ENCODE peak calls at places on chromosomes 7 and 10, in seven cellular contexts. V is SK-N-SH, H is Panc1, E is endothelial cell of umbilical vein, L is GM12878, D is transverse colon, C is stomach. M is an unnamed sample.

GRCh38 chr7:70390251-70390650 is 741.7 kb upstream of the GALNT17 start:
- DNase-seq in V (no peak), H (no peak), E (no peak), L (no peak), D (no peak), C (no peak), M (no peak)

GRCh38 chr7:32381024-32381601 is 109.1 kb downstream of the LSM5 start:
- DNase-seq in V (no peak), H (no peak), E (no peak), L (no peak), D (no peak), C (no peak), M (peak)

GRCh38 chr7:128940494-128941322 is 3.0 kb downstream of the IRF5 start:
- DNase-seq in V (peak), H (no peak), E (no peak), L (peak), D (peak), C (peak), M (no peak)

GRCh38 chr7:76340617-76341131 is 18.1 kb downstream of the YWHAG start:
- DNase-seq in V (no peak), H (no peak), E (peak), L (no peak), D (no peak), C (no peak), M (no peak)

GRCh38 chr7:10703059-10703458 is 270.6 kb upstream of the PHF14 start:
- DNase-seq in V (no peak), H (no peak), E (no peak), L (no peak), D (no peak), C (no peak), M (no peak)

GRCh38 chr7:120876922-120877321 is 19.0 kb upstream of the TSPAN12 start:
- DNase-seq in V (no peak), H (no peak), E (no peak), L (no peak), D (no peak), C (no peak), M (no peak)

GRCh38 chr10:79436066-79436849 is 9.2 kb downstream of the ZCCHC24 start:
- DNase-seq in V (no peak), H (no peak), E (no peak), L (no peak), D (no peak), C (no peak), M (no peak)

GRCh38 chr10:112779025-112779765 is 170.9 kb upstream of the TCF7L2 start:
- DNase-seq in V (no peak), H (no peak), E (no peak), L (no peak), D (no peak), C (no peak), M (no peak)

GRCh38 chr10:42475168-42476098 is 162.9 kb downstream of the ZNF33B start:
- DNase-seq in V (peak), H (peak), E (peak), L (no peak), D (no peak), C (no peak), M (peak)

GRCh38 chr7:158614695-158615094 is 27.1 kb upstream of the PTPRN2 start:
- DNase-seq in V (no peak), H (no peak), E (no peak), L (no peak), D (no peak), C (no peak), M (no peak)

GRCh38 chr10:3987142-3987974 is 202.3 kb upstream of the KLF6 start:
- DNase-seq in V (peak), H (no peak), E (no peak), L (no peak), D (no peak), C (no peak), M (no peak)

GRCh38 chr7:55534916-55535636 is 37.2 kb downstream of the VOPP1 start:
- DNase-seq in V (no peak), H (no peak), E (no peak), L (no peak), D (no peak), C (no peak), M (no peak)

GRCh38 chr10:47423476-47423875 is 39.4 kb upstream of the ZNF488 start:
- DNase-seq in V (no peak), H (no peak), E (no peak), L (no peak), D (no peak), C (no peak), M (peak)

GRCh38 chr7:28505861-28506260 is 93.5 kb downstream of the CREB5 start:
- DNase-seq in V (no peak), H (no peak), E (no peak), L (no peak), D (no peak), C (no peak), M (no peak)

GRCh38 chr7:98628916-98629525 is 11.9 kb downstream of the NPTX2 start:
- DNase-seq in V (no peak), H (no peak), E (no peak), L (no peak), D (no peak), C (peak), M (no peak)

GRCh38 chr10:58807631-58808024 is 295.0 kb downstream of the BICC1 start:
- DNase-seq in V (no peak), H (no peak), E (no peak), L (no peak), D (no peak), C (no peak), M (no peak)

GRCh38 chr10:29415876-29416275 is 127.0 kb downstream of the LYZL1 start:
- DNase-seq in V (no peak), H (no peak), E (no peak), L (no peak), D (no peak), C (no peak), M (no peak)

GRCh38 chr10:21078410-21079329 is 181.6 kb upstream of the NEBL start:
- DNase-seq in V (peak), H (peak), E (peak), L (no peak), D (peak), C (peak), M (peak)

GRCh38 chr7:4026941-4027340 is 655.2 kb upstream of the FOXK1 start:
- DNase-seq in V (no peak), H (no peak), E (no peak), L (no peak), D (no peak), C (no peak), M (no peak)

GRCh38 chr7:1225462-1226154 is 7.1 kb upstream of the UNCX start:
- DNase-seq in V (peak), H (no peak), E (no peak), L (no peak), D (no peak), C (no peak), M (peak)

GRCh38 chr7:111883241-111883640 is 320.9 kb upstream of the IMMP2L start:
- DNase-seq in V (no peak), H (no peak), E (no peak), L (no peak), D (no peak), C (no peak), M (no peak)

GRCh38 chr7:137953043-137953691 is 48.7 kb downstream of the CREB3L2 start:
- DNase-seq in V (no peak), H (no peak), E (no peak), L (no peak), D (no peak), C (no peak), M (peak)

GRCh38 chr7:12769464-12769863 is 82.0 kb downstream of the ARL4A start:
- DNase-seq in V (no peak), H (no peak), E (no peak), L (no peak), D (no peak), C (no peak), M (no peak)

GRCh38 chr7:77631820-77632219 is 64.4 kb upstream of the RSBN1L start:
- DNase-seq in V (no peak), H (no peak), E (no peak), L (no peak), D (no peak), C (no peak), M (no peak)

GRCh38 chr10:4725917-4726606 is 99.9 kb upstream of the AKR1E2 start:
- DNase-seq in V (no peak), H (peak), E (peak), L (no peak), D (no peak), C (no peak), M (no peak)

GRCh38 chr7:96349572-96349971 is 27.7 kb upstream of the SLC25A13 start:
- DNase-seq in V (no peak), H (no peak), E (no peak), L (no peak), D (peak), C (no peak), M (no peak)

GRCh38 chr7:43166686-43167085 is 54.2 kb downstream of the HECW1 start:
- DNase-seq in V (no peak), H (no peak), E (no peak), L (no peak), D (no peak), C (no peak), M (no peak)

GRCh38 chr7:24968165-24968564 is 11.8 kb downstream of the OSBPL3 start:
- DNase-seq in V (no peak), H (no peak), E (no peak), L (no peak), D (no peak), C (no peak), M (no peak)

GRCh38 chr7:100603697-100604077 is 1.5 kb downstream of the PCOLCE start:
- DNase-seq in V (no peak), H (no peak), E (no peak), L (no peak), D (no peak), C (no peak), M (peak)

GRCh38 chr10:59047180-59047579 is 129.3 kb upstream of the PHYHIPL start:
- DNase-seq in V (no peak), H (no peak), E (no peak), L (no peak), D (no peak), C (peak), M (no peak)

GRCh38 chr10:49564461-49565009 is 25.6 kb upstream of the ERCC6 start:
- DNase-seq in V (no peak), H (no peak), E (no peak), L (no peak), D (no peak), C (no peak), M (no peak)

GRCh38 chr10:78924319-78925003 is 144.3 kb upstream of the ZMIZ1 start:
- DNase-seq in V (no peak), H (no peak), E (no peak), L (no peak), D (no peak), C (no peak), M (peak)

GRCh38 chr10:75043256-75044121 is 68.0 kb upstream of the SAMD8 start:
- DNase-seq in V (peak), H (no peak), E (no peak), L (no peak), D (no peak), C (no peak), M (peak)

GRCh38 chr10:98959486-98959885 is 276.2 kb downstream of the HPSE2 start:
- DNase-seq in V (no peak), H (no peak), E (no peak), L (no peak), D (no peak), C (no peak), M (no peak)
- H3K27ac ChIP-seq in V (no peak), H (no peak), E (no peak), L (no peak), D (peak), C (peak), M (no peak)

GRCh38 chr7:92527300-92528187 is 776 bp downstream of the PEX1 start:
- DNase-seq in V (peak), H (peak), E (peak), L (peak), D (peak), C (peak), M (peak)
- TF ChIP-seq POLR2AphosphoS5 in V (no peak), H (no peak), E (no peak), L (peak), D (no peak), C (no peak), M (no peak)

DNA sequence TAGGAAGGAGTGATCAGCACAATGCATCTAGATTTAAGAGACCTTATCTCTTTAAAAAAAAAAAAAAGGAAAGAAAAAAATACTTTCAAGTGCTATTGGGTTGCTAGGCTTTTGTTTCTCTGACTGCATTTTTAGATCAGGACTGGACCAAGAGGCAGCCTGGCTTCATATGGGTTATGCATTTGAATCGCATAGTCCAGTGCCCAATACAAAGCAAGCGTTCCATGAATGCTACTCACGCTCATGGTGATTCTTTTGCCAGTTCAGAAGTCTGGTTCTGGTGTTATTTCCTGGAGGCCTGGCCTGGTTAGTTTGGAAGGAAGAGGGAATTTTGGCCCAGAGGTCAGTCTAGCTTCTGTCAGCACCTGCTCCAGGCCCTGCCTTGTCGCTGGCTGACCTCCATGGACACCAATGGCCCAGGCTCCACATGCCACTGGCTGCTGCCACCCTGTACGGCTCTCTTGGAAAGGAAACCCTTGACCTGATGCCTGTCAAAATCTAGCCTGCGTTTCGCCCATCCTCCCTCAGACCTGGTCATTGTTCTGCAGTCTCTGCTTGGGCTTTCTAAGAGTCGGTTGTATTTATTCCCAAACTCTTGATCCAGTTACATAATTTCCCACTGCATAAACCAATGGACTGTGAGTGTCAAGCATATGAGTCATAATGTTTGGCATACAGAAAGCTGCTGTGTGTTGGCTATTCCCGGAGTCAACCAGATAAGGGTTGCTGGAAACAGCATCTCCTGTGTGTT is 74.3 kb upstream of the MKX start:
- DNase-seq in V (no peak), H (no peak), E (no peak), L (no peak), D (no peak), C (no peak), M (no peak)
- H3K27ac ChIP-seq in V (no peak), H (no peak), E (no peak), L (no peak), D (peak), C (peak), M (no peak)

GRCh38 chr10:132961-133898 is 2.0 kb upstream of the ZMYND11 start:
- DNase-seq in V (no peak), H (no peak), E (peak), L (no peak), D (no peak), C (no peak), M (peak)
- TF ChIP-seq POLR2AphosphoS5 in V (peak), H (no peak), E (no peak), L (no peak), D (no peak), C (no peak), M (no peak)

M was measured in GM23338.